ENCODE peak calls at places on chromosomes 16 and 17, in four cellular contexts. B, D, E and L are unnamed samples.
A peak's percentile ranks its signal among the peaks of the same experiment; 100 is the strongest.

GRCh38 chr17:34318474-34318873 is 761 bp upstream of the CCL8 start:
- DNase-seq in B (no peak), D (no peak), E (no peak), L (no peak)

GRCh38 chr17:8004899-8005298 is 2.5 kb downstream of the GUCY2D start:
- DNase-seq in B (no peak), D (no peak), E (peak; percentile 73), L (no peak)

GRCh38 chr17:720706-721539 is 6.3 kb upstream of the VPS53 start:
- DNase-seq in B (no peak), D (no peak), E (no peak), L (no peak)

GRCh38 chr17:55448681-55449080 is 27.0 kb upstream of the MMD start:
- DNase-seq in B (no peak), D (no peak), E (no peak), L (no peak)

GRCh38 chr16:17397499-17397891 is 73.3 kb downstream of the XYLT1 start:
- DNase-seq in B (no peak), D (no peak), E (peak; percentile 46), L (no peak)

GRCh38 chr17:2844386-2844785 is 48.1 kb downstream of the RAP1GAP2 start:
- DNase-seq in B (no peak), D (no peak), E (no peak), L (no peak)

GRCh38 chr17:36755586-36755985 is 154.2 kb downstream of the MRM1 start:
- DNase-seq in B (no peak), D (no peak), E (peak; percentile 4), L (no peak)

GRCh38 chr17:50837980-50838954 is 2.9 kb downstream of the WFIKKN2 start:
- DNase-seq in B (no peak), D (no peak), E (no peak), L (no peak)

GRCh38 chr17:59149051-59149450 is 5.9 kb downstream of the SKA2 start:
- DNase-seq in B (no peak), D (no peak), E (peak; percentile 24), L (no peak)

GRCh38 chr17:28871056-28871579 is 16.3 kb downstream of the ERAL1 start:
- DNase-seq in B (no peak), D (no peak), E (no peak), L (no peak)

GRCh38 chr17:10292057-10292931 is 80.5 kb downstream of the MYH13 start:
- DNase-seq in B (no peak), D (peak; percentile 66), E (peak; percentile 77), L (no peak)

GRCh38 chr17:50380369-50381259 is 7.6 kb downstream of the EME1 start:
- DNase-seq in B (no peak), D (no peak), E (no peak), L (no peak)

GRCh38 chr17:42182927-42183734 is 2.1 kb downstream of the HCRT start:
- DNase-seq in B (no peak), D (no peak), E (peak; percentile 53), L (no peak)

GRCh38 chr16:87487361-87487924 is 5.4 kb downstream of the ZCCHC14 start:
- DNase-seq in B (no peak), D (peak; percentile 61), E (peak; percentile 32), L (peak; percentile 47)

GRCh38 chr17:3557768-3558583 is at the start of gene TRPV3:
- DNase-seq in B (no peak), D (peak; percentile 36), E (no peak), L (no peak)

GRCh38 chr16:30774367-30775130 is 12.4 kb downstream of the RNF40 start:
- DNase-seq in B (no peak), D (no peak), E (no peak), L (no peak)

GRCh38 chr17:76672270-76672851 is 28.8 kb upstream of the ST6GALNAC1 start:
- DNase-seq in B (no peak), D (no peak), E (no peak), L (no peak)

GRCh38 chr17:72560303-72561247 is 439.8 kb downstream of the SOX9 start:
- DNase-seq in B (no peak), D (no peak), E (peak; percentile 66), L (no peak)

GRCh38 chr16:67326472-67327309 is at the start of the genes KCTD19 and LRRC36:
- DNase-seq in B (no peak), D (peak; percentile 57), E (no peak), L (no peak)
- H3K4me3 ChIP-seq in B (peak within 1 kb of the TSS; percentile 52), D (peak within 1 kb of the TSS; percentile 58), E (peak within 1 kb of the TSS; percentile 27), L (peak within 1 kb of the TSS; percentile 65)

DNA sequence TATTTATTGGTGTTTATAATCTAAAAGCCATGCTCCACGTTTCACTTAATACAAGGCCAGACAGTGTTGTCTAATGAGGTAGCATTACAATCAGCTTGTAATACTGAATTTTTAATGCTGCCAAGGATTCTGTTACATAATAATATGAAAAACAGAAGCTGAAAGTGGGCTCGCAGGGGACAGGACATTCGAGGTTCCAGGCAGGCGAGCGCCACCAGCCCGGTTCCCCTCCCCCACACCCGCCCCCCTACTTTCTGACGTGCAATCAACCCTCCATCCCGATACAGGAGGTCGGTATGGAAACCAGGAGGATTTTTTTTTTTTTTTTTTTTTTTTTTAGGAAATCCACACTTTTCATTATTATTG is 6.2 kb upstream of the ZFHX3 start:
- DNase-seq in B (no peak), D (no peak), E (no peak), L (no peak)
- TF ChIP-seq CTCF in B (no peak), D (no peak), E (no peak), L (no peak)

GRCh38 chr17:57956311-57957119 is 1.3 kb upstream of the CUEDC1 start:
- DNase-seq in B (no peak), D (no peak), E (no peak), L (no peak)
- H3K4me3 ChIP-seq in B (peak overlapping the region; percentile 70), D (peak overlapping the region; percentile 96), E (no peak overlapping the region), L (no peak overlapping the region)

GRCh38 chr16:4184038-4184702 is 57.7 kb downstream of the SRL start:
- DNase-seq in B (no peak), D (peak; percentile 44), E (no peak), L (no peak)

GRCh38 chr16:4182581-4183257 is 59.2 kb downstream of the SRL start:
- DNase-seq in B (no peak), D (no peak), E (no peak), L (no peak)

GRCh38 chr16:4180511-4180910 is 61.4 kb downstream of the SRL start:
- DNase-seq in B (no peak), D (no peak), E (no peak), L (no peak)

GRCh38 chr16:4179763-4180260 is 62.1 kb downstream of the SRL start:
- DNase-seq in B (no peak), D (no peak), E (no peak), L (no peak)

GRCh38 chr16:4183258-4184037 is 58.4 kb downstream of the SRL start:
- DNase-seq in B (no peak), D (peak; percentile 94), E (peak; percentile 95), L (no peak)
- TF ChIP-seq CTCF in B (no peak), D (no peak), E (no peak), L (no peak)